ENCODE peak calls at places on chromosomes 7 and 10, in four cellular contexts. C, W, X and B are unnamed samples.

GRCh38 chr7:99368750-99369389 is 5.7 kb upstream of the ARPC1B start:
- DNase-seq in W (no peak), C (no peak), X (no peak), B (no peak)

GRCh38 chr10:22268503-22268902 is 47.7 kb upstream of the COMMD3 start:
- DNase-seq in C (no peak), W (no peak), X (no peak), B (no peak)

GRCh38 chr10:83542774-83543291 is 596.5 kb upstream of the GHITM start:
- DNase-seq in C (no peak), W (no peak), X (no peak), B (no peak)

GRCh38 chr10:24551161-24551560 is 172.5 kb downstream of the ARHGAP21 start:
- DNase-seq in X (no peak), C (no peak), W (no peak), B (no peak)

GRCh38 chr7:82501256-82501815 is 57.8 kb upstream of the CACNA2D1 start:
- DNase-seq in C (no peak), W (no peak), X (no peak), B (no peak)

GRCh38 chr10:128930422-128930821 is 536.6 kb upstream of the MGMT start:
- DNase-seq in W (no peak), C (no peak), X (no peak), B (no peak)

GRCh38 chr7:3267928-3268690 is 32.9 kb upstream of the SDK1 start:
- DNase-seq in C (no peak), X (no peak), W (no peak), B (no peak)

GRCh38 chr7:2002561-2003450 is 229.9 kb downstream of the MAD1L1 start:
- DNase-seq in W (no peak), X (no peak), C (no peak), B (peak)

GRCh38 chr7:127792528-127793342 is 140.7 kb downstream of the SND1 start:
- DNase-seq in X (peak), C (no peak), W (peak), B (peak)

GRCh38 chr10:132291826-132292225 is 15.9 kb downstream of the STK32C start:
- DNase-seq in W (no peak), C (no peak), X (no peak), B (no peak)

GRCh38 chr7:64753032-64753431 is 41.2 kb upstream of the ZNF138 start:
- DNase-seq in W (no peak), X (no peak), C (no peak), B (no peak)

GRCh38 chr7:51950811-51951210 is 634.2 kb upstream of the COBL start:
- DNase-seq in W (no peak), C (peak), X (no peak), B (no peak)

GRCh38 chr10:84415539-84416244 is 87.3 kb downstream of the CCSER2 start:
- DNase-seq in W (no peak), X (no peak), C (no peak), B (no peak)

GRCh38 chr10:34798654-34799053 is 16.4 kb downstream of the PARD3 start:
- DNase-seq in C (no peak), W (no peak), X (no peak), B (no peak)

GRCh38 chr10:34804306-34804705 is 10.8 kb downstream of the PARD3 start:
- DNase-seq in C (no peak), W (no peak), X (no peak), B (no peak)

GRCh38 chr10:34802692-34803091 is 12.4 kb downstream of the PARD3 start:
- DNase-seq in C (no peak), X (no peak), W (no peak), B (no peak)

GRCh38 chr10:34800624-34801023 is 14.5 kb downstream of the PARD3 start:
- DNase-seq in W (no peak), C (no peak), X (no peak), B (no peak)

DNA sequence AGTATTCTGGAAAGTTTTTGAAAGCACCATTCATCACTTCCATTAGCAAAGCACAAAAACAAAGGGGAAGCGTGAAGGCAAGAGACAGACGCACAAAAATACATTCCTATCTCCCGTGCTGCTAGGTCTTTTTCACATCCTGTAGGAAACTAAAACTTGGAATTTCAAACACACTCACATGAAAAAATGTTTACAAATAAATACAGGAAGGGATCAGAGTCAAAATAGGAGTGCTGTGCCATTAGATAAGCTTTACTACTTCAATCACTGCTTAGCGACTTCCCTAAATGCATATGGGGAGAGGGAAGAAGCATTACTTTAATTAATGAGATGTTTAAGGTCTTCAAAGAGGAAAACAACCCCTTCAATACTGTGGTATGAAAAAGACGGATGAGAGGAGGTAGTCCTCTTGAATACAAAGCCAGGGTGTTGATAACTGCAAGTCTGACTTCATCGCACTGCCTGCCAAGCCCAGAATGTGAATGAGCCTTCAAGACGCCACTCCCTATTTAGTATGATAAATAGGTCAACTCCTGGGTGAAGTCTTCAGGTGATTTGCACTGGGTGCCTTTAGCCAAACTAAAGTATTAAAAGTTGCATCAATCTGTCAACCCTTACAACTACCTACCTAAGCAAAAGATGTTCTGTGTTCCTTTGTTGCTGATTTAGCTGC is 13.9 kb downstream of the PARD3 start:
- DNase-seq in W (no peak), X (no peak), C (no peak), B (no peak)
- TF ChIP-seq TEAD4 in W (no peak), X (no peak), C (no peak), B (no peak)

DNA sequence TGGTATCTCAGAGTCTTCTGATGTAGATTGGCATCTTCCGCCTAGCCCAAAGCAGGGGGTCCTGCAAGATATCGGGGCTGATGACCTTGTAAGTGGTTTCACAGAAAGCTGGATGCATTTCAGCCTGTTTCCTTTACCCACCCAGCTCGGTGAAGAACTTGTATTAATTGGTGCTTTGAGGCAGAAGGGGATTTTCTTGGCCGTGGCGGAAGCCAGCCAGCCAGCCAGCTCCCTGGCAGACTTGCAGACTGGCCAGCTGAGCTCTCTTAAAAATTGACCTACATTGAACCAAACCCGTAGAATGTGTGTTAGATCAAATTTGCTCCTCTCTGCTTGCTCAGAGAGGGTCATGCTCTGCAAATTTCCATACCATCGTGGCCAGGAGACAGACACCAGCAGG is 218.4 kb downstream of the ADAM12 start:
- DNase-seq in W (no peak), X (no peak), C (no peak), B (no peak)
- TF ChIP-seq TEAD4 in W (no peak), X (no peak), C (no peak), B (no peak)

DNA sequence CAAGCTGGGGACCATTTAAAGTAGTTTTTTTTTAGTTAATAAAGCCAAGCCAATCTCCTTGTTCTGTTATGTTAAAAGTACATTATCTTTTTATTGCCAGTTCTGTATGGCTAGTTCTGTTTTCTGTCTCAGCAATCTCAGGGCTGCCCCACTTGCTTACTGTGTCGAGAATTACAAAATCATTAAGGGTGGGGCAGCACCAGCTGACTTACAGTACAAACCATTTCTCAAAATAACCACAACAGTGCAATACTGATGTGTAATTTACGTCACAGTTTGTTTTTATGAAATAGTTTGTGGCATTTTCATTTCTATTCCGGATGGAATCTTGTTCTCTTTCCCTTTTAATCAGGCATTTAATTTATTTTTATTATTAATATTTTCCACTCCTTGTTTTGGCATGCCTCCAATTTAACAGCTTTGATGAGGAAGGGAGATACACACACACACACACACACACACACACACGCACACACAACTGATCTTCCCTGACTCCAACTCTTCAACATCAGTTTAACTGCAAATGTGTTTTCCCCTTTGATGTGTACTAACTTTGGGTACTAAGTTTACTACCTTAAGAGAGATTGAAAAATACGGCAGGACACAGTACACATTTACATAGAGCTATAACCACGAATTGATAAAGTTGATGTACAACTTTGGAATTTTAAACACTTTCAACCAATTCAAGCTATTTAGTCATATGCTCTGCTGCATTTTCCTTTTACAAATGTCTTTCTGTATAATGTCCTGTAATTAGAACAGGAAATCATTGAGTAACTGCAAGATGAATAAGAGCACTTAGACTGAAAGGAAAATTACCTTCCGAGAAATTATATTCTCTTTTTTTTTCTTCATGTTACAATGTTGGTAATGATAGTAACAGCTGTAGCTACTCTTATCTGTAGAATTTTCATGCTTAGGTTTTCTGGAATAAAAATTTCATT is 91.5 kb downstream of the ARID5B start:
- DNase-seq in W (no peak), C (peak), X (no peak), B (no peak)
- TF ChIP-seq TEAD4 in W (no peak), C (peak), X (no peak), B (no peak)

DNA sequence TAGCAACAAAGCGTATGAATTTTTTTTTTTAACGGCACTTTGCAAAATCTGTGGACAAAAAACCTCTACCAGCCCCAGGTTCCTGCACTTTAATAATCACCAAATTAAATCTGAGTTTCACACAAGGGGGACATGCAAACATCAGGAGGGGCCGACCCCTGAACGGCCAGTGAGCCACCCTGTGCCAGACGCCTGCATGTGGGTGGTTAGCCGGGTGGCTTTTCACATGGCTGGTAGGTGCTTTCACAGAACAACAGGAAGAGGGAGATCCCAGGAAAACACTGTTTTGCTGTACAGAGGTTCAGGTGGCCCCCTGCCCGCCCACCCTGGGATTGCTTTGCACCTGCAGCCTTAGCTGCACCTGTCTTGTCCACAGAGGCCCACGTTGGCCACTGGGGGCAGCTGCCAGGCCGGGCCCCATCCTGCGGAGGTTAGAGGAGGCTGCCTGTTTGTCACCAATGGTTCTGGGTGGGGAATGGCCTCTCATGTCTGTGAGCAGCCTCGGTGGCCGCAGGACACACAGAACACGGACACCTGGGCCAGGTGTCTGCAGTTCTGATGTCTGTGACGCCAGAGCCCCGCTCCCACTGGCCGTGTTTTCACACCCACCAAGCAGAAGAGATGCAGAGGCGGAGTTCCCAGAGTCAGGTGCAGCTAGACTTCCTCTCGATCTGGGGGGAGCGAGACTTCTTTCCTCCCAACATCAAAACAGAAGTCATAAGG is 107.7 kb downstream of the FAM53B start:
- DNase-seq in X (no peak), W (no peak), C (no peak), B (peak)
- TF ChIP-seq TEAD4 in X (no peak), W (no peak), C (no peak), B (no peak)

GRCh38 chr10:89367529-89367928 is 10.3 kb upstream of the IFIT1B start:
- DNase-seq in X (no peak), W (no peak), C (no peak), B (no peak)
- TF ChIP-seq TEAD4 in X (no peak), W (no peak), C (no peak), B (no peak)

GRCh38 chr10:20957744-20958143 is 60.6 kb upstream of the NEBL start:
- DNase-seq in W (no peak), X (no peak), C (no peak), B (no peak)
- TF ChIP-seq TEAD4 in W (no peak), X (no peak), C (no peak), B (no peak)

DNA sequence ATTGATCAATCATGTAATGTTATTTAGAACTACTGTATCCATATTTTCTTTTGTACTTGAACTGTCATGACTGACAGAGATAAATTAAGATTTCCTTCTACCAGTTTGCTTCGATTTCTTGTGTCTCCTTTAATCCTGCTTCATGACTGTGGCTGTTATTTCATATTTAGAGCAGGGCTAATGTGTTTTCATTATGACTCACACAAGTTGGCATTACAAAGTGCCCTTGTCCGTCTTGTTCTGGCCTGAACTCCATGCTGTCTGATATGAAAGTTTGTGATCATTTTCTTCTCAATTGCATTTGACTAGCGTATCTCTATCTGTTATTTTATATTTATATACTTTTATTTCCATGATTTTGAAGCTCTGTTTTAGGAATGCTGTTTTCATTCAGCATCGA is 344.1 kb upstream of the PRKCQ start:
- DNase-seq in X (no peak), W (no peak), C (no peak), B (no peak)
- TF ChIP-seq TEAD4 in X (no peak), W (no peak), C (no peak), B (no peak)

GRCh38 chr10:88152720-88153119 is 289.3 kb downstream of the PTEN start:
- DNase-seq in X (no peak), W (no peak), C (peak), B (no peak)
- TF ChIP-seq TEAD4 in X (no peak), W (no peak), C (peak), B (no peak)

DNA sequence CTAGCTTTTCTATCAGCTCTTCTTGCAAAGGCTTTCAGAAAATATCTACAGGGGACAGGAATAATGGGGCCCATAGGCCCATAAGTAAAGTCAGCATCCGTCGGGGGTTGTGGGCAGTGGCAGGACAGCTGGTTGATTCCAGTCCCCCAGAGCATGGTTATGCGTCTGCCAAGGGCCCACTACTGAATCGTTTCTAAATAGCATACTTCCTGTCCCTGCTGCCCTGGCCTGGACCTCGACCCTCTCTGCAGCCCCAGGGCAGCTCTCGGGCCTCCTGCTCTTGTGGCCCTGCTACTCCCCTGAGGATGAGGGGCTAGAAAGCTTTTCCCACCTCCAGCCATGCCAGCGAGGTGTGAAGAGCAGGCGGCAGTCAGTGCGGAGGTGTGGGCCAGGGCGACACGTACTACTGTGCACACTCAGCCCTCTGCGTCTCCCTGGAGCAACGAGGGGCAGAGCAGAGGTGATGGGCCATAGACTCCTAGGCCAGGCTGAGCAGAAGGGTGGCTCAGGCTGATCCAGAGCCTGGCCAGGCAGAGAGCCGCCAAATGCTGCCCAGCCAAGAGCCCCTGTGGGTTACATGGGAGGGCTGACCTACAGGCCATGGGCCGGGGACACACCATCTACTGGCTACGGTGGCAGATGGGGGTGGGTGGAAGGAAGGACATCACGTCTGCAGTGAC is 4.7 kb upstream of the OPN4 start:
- DNase-seq in X (peak), W (no peak), C (peak), B (no peak)
- TF ChIP-seq TEAD4 in X (no peak), W (no peak), C (no peak), B (no peak)

GRCh38 chr10:112687647-112688046 is 240.6 kb downstream of the VTI1A start:
- DNase-seq in W (no peak), X (no peak), C (no peak), B (no peak)

DNA sequence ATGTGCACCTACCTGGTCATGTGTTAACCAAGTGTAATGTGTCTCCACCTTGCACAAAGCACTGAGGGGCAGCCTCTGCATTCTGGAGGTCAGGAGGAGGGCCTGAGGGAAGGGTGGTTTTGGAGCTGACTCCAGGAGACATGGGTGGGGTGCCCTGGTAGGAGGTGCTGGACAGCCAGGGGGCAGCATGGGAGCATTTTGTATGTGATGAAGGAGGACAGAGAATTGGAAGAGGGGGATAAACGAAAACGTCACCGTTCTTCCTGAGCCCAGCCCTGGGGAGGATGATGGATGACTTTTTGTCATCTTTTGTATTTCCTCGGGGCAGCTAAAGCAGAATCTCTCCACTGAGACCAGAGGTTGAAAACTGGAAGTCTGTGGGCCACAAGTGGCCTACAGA is 242.3 kb downstream of the VTI1A start:
- DNase-seq in C (peak), X (peak), W (peak), B (peak)
- TF ChIP-seq TEAD4 in C (no peak), X (no peak), W (no peak), B (no peak)